ENCODE peak calls at places on chromosomes 4 and X, in nine cellular contexts. N, L, K, D, E, B, S, U and P are unnamed samples.

GRCh38 chrX:14528629-14529287 is 578 bp upstream of the GLRA2 start:
- DNase-seq in N (peak; percentile 4), L (peak; percentile 42), K (peak; percentile 45), D (peak; percentile 44), E (peak; percentile 20), B (peak; percentile 18), S (peak; percentile 71), U (peak; percentile 86), P (no peak)

GRCh38 chrX:9880237-9880636 is 86.9 kb upstream of the CLDN34 start:
- DNase-seq in N (no peak), L (no peak), K (no peak), D (no peak), E (no peak), B (no peak), S (no peak), U (no peak), P (no peak)

GRCh38 chr4:149897784-149898183 is 82.1 kb upstream of the IQCM start:
- DNase-seq in N (no peak), L (peak; percentile 4), K (no peak), D (peak; percentile 17), E (no peak), B (no peak), S (peak; percentile 23), U (no peak), P (no peak)

GRCh38 chrX:40153335-40154221 is 55.8 kb upstream of the BCOR start:
- DNase-seq in N (no peak), L (peak; percentile 75), K (peak; percentile 62), D (peak; percentile 59), E (no peak), B (peak; percentile 49), S (peak; percentile 76), U (peak; percentile 68), P (no peak)

GRCh38 chr4:47278631-47279030 is 184.9 kb downstream of the COMMD8 start:
- DNase-seq in N (no peak), L (no peak), K (no peak), D (no peak), E (no peak), B (no peak), S (no peak), U (no peak), P (no peak)

GRCh38 chr4:143083811-143084472 is 100.8 kb upstream of the USP38 start:
- DNase-seq in N (no peak), L (no peak), K (no peak), D (no peak), E (peak; percentile 57), B (no peak), S (no peak), U (no peak), P (no peak)

GRCh38 chrX:101164766-101165590 is 54.6 kb upstream of the DRP2 start:
- DNase-seq in N (no peak), L (no peak), K (no peak), D (no peak), E (no peak), B (no peak), S (no peak), U (no peak), P (no peak)

GRCh38 chrX:2756534-2756933 is 4.7 kb downstream of the XG start:
- DNase-seq in N (no peak), L (no peak), K (no peak), D (no peak), E (no peak), B (no peak), S (no peak), U (no peak), P (no peak)

GRCh38 chr4:11428701-11429571 is at the start of gene HS3ST1:
- DNase-seq in N (no peak), L (no peak), K (peak; percentile 59), D (peak; percentile 89), E (peak; percentile 73), B (peak; percentile 82), S (peak; percentile 94), U (peak; percentile 91), P (no peak)

GRCh38 chr4:154421618-154422017 is 70.0 kb downstream of the DCHS2 start:
- DNase-seq in N (no peak), L (no peak), K (no peak), D (no peak), E (no peak), B (no peak), S (no peak), U (no peak), P (no peak)

GRCh38 chr4:154417358-154417673 is 74.3 kb downstream of the DCHS2 start:
- DNase-seq in N (no peak), L (peak; percentile 16), K (no peak), D (no peak), E (no peak), B (no peak), S (no peak), U (no peak), P (no peak)

GRCh38 chr4:154425514-154425913 is 66.1 kb downstream of the DCHS2 start:
- DNase-seq in N (peak; percentile 53), L (no peak), K (no peak), D (no peak), E (no peak), B (no peak), S (no peak), U (no peak), P (no peak)

GRCh38 chr4:154424810-154425484 is 66.7 kb downstream of the DCHS2 start:
- DNase-seq in N (no peak), L (no peak), K (no peak), D (no peak), E (no peak), B (no peak), S (no peak), U (no peak), P (no peak)

DNA sequence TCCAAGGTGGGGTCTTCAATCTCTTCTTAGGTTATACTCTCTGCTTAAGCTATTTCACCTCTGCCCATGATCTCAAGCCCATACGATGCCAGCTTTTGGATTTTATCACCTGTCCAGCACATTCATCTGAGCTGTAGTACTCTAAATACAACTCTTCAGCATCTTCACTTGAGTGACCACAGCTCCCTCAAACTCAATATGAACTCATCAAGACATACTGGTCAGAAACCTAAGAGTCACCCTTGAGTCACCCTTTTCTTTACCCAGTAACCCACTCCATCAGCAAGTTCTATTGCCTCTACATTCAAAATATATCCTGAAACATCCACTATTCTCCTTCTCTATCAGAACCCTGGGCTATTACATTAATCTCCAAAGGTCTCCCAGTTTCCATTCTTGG is 69.4 kb downstream of the DCHS2 start:
- DNase-seq in N (no peak), L (no peak), K (no peak), D (no peak), E (no peak), B (no peak), S (no peak), U (no peak), P (no peak)
- H3K27ac ChIP-seq in N (no peak overlapping the region), L (no peak overlapping the region), K (no peak overlapping the region), D (no peak overlapping the region), E (no peak overlapping the region), B (no peak overlapping the region), S (no peak overlapping the region), U (no peak overlapping the region), P (no peak overlapping the region)

GRCh38 chr4:2363056-2363719 is 55.3 kb downstream of the ZFYVE28 start:
- DNase-seq in N (no peak), L (peak; percentile 20), K (peak; percentile 74), D (no peak), E (no peak), B (no peak), S (peak; percentile 62), U (no peak), P (no peak)
- H3K4me1 ChIP-seq in N (no peaks in the 10 kb centered on the region), L (peaks cover 18% of the 10 kb centered on the region), K (peaks cover 25% of the 10 kb centered on the region), D (no peaks in the 10 kb centered on the region), E (no peaks in the 10 kb centered on the region), B (peaks cover 42% of the 10 kb centered on the region), S (peaks cover 21% of the 10 kb centered on the region), U (peaks cover 7% of the 10 kb centered on the region), P (peaks cover 30% of the 10 kb centered on the region)

DNA sequence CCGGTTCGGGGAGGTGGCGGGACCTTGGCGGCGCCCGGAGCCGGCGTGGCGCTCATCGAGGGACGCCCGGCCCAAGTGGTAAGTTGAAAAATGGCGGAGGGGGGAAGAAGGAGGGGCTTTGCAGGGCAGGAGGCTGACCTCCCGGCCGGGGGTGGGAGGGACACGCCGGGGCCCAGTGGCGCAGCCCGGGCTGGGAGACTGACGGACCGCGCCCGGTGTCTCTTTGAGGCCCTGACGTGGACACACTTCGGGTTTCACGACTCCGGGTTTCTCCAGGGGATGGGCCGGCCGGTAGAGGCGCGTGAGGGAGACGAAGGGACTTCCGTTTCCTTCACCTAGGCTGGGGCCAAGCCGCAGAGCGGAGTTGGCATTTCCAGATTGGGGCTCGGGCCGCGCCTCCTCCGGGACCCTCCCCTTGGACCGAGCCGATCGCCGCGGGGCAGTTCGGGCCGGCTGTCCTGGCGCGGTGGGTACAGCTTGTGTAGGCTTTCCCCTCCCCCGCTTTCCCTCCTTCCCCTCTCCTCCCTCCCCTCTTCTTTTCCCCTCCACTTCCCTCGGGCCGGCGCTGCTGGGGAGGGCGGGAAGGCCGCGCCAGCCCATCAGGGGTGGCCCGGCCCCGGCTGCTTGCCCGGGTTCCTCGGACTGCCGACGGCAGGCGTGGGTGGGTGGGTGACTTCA is at the start of gene XIAP:
- DNase-seq in N (peak; percentile 41), L (peak; percentile 90), K (peak; percentile 82), D (peak; percentile 75), E (peak; percentile 75), B (peak; percentile 82), S (peak; percentile 89), U (peak; percentile 86), P (peak; percentile 88)
- TF ChIP-seq CTCF in N (no peak), L (no peak), K (no peak), D (no peak), E (no peak), B (no peak), S (no peak), U (no peak), P (no peak)

GRCh38 chr4:82381235-82381634 is 7.4 kb upstream of the HNRNPD start:
- DNase-seq in N (no peak), L (no peak), K (no peak), D (no peak), E (no peak), B (no peak), S (no peak), U (no peak), P (no peak)

GRCh38 chr4:82380831-82381230 is 7.0 kb upstream of the HNRNPD start:
- DNase-seq in N (no peak), L (no peak), K (no peak), D (no peak), E (no peak), B (no peak), S (no peak), U (no peak), P (no peak)

GRCh38 chr4:82382756-82383155 is 9.0 kb upstream of the HNRNPD start:
- DNase-seq in N (no peak), L (no peak), K (no peak), D (no peak), E (no peak), B (no peak), S (no peak), U (no peak), P (no peak)

GRCh38 chr4:82380344-82380743 is 6.6 kb upstream of the HNRNPD start:
- DNase-seq in N (no peak), L (no peak), K (no peak), D (no peak), E (peak; percentile 84), B (peak; percentile 74), S (no peak), U (no peak), P (no peak)

GRCh38 chr4:82381661-82382284 is 8.0 kb upstream of the HNRNPD start:
- DNase-seq in N (no peak), L (no peak), K (no peak), D (no peak), E (no peak), B (no peak), S (no peak), U (no peak), P (no peak)
- H3K27ac ChIP-seq in N (no peak overlapping the region), L (no peak overlapping the region), K (no peak overlapping the region), D (no peak overlapping the region), E (no peak overlapping the region), B (peak overlapping the region; percentile 82), S (no peak overlapping the region), U (no peak overlapping the region), P (no peak overlapping the region)

GRCh38 chr4:86965019-86965976 is 30.5 kb downstream of the AFF1 start:
- DNase-seq in N (no peak), L (no peak), K (no peak), D (no peak), E (no peak), B (no peak), S (no peak), U (no peak), P (no peak)
- H3K4me1 ChIP-seq in N (peaks cover 52% of the 10 kb centered on the region), L (peaks cover 50% of the 10 kb centered on the region), K (peaks cover 38% of the 10 kb centered on the region), D (peaks cover 38% of the 10 kb centered on the region), E (no peaks in the 10 kb centered on the region), B (peaks cover 59% of the 10 kb centered on the region), S (peaks cover 13% of the 10 kb centered on the region), U (peaks cover 23% of the 10 kb centered on the region), P (peaks cover 33% of the 10 kb centered on the region)